ENCODE peak calls at places on chromosomes 1 and 21, in four cellular contexts. One of them, this sample, is unnamed.

GRCh38 chr1:24970399-24970753 is 40.3 kb upstream of the RUNX3 start:
- DNase-seq in uterus: no peak
- DNase-seq in fibroblast of the aortic adventitia: peak
- DNase-seq in mesenchymal stem cell: peak
- DNase-seq in this sample: no peak

GRCh38 chr1:3930282-3930681 is 30.2 kb upstream of the C1orf174 start:
- DNase-seq in mesenchymal stem cell: no peak
- DNase-seq in fibroblast of the aortic adventitia: no peak
- DNase-seq in uterus: no peak
- DNase-seq in this sample: no peak

GRCh38 chr1:111483166-111483565 is 9.4 kb downstream of the C1orf162 start:
- DNase-seq in fibroblast of the aortic adventitia: peak
- DNase-seq in uterus: no peak
- DNase-seq in mesenchymal stem cell: no peak
- DNase-seq in this sample: no peak

GRCh38 chr1:45721207-45721606 is 29.2 kb downstream of the IPP start:
- DNase-seq in uterus: no peak
- DNase-seq in mesenchymal stem cell: peak
- DNase-seq in fibroblast of the aortic adventitia: peak
- DNase-seq in this sample: no peak

GRCh38 chr1:230197644-230198567 is 130.9 kb downstream of the GALNT2 start:
- DNase-seq in mesenchymal stem cell: no peak
- DNase-seq in uterus: no peak
- DNase-seq in fibroblast of the aortic adventitia: no peak
- DNase-seq in this sample: no peak

GRCh38 chr1:247448107-247448778 is 9.7 kb downstream of the OR2B11 start:
- DNase-seq in uterus: peak
- DNase-seq in fibroblast of the aortic adventitia: peak
- DNase-seq in mesenchymal stem cell: peak
- DNase-seq in this sample: peak

GRCh38 chr21:41726970-41727783 is 39.7 kb downstream of the RIPK4 start:
- DNase-seq in uterus: no peak
- DNase-seq in fibroblast of the aortic adventitia: peak
- DNase-seq in mesenchymal stem cell: peak
- DNase-seq in this sample: no peak

GRCh38 chr1:1347026-1347595 is 2.1 kb downstream of the DVL1 start:
- DNase-seq in fibroblast of the aortic adventitia: no peak
- DNase-seq in mesenchymal stem cell: no peak
- DNase-seq in uterus: no peak
- DNase-seq in this sample: no peak

GRCh38 chr1:43048601-43049011 is 89.9 kb upstream of the SLC2A1 start:
- DNase-seq in uterus: no peak
- DNase-seq in mesenchymal stem cell: peak
- DNase-seq in fibroblast of the aortic adventitia: no peak
- DNase-seq in this sample: no peak

GRCh38 chr1:202835548-202836072 is 24.9 kb downstream of the PCAT6 start:
- DNase-seq in uterus: no peak
- DNase-seq in mesenchymal stem cell: no peak
- DNase-seq in fibroblast of the aortic adventitia: no peak
- DNase-seq in this sample: no peak

GRCh38 chr1:14974361-14974760 is 179.2 kb upstream of the TMEM51 start:
- DNase-seq in fibroblast of the aortic adventitia: no peak
- DNase-seq in mesenchymal stem cell: no peak
- DNase-seq in uterus: no peak
- DNase-seq in this sample: no peak

GRCh38 chr1:86822463-86822862 is 91.5 kb downstream of the SELENOF start:
- DNase-seq in uterus: no peak
- DNase-seq in mesenchymal stem cell: no peak
- DNase-seq in fibroblast of the aortic adventitia: no peak
- DNase-seq in this sample: no peak

GRCh38 chr1:91754348-91754747 is 131.6 kb downstream of the TGFBR3 start:
- DNase-seq in fibroblast of the aortic adventitia: peak
- DNase-seq in mesenchymal stem cell: no peak
- DNase-seq in uterus: no peak
- DNase-seq in this sample: no peak

GRCh38 chr1:10179408-10179685 is 31.0 kb upstream of the KIF1B start:
- DNase-seq in uterus: no peak
- DNase-seq in fibroblast of the aortic adventitia: no peak
- DNase-seq in mesenchymal stem cell: no peak
- DNase-seq in this sample: no peak
- H3K4me3 ChIP-seq in uterus: no peak
- H3K4me3 ChIP-seq in fibroblast of the aortic adventitia: no peak
- H3K4me3 ChIP-seq in mesenchymal stem cell: no peak
- H3K4me3 ChIP-seq in this sample: no peak

DNA sequence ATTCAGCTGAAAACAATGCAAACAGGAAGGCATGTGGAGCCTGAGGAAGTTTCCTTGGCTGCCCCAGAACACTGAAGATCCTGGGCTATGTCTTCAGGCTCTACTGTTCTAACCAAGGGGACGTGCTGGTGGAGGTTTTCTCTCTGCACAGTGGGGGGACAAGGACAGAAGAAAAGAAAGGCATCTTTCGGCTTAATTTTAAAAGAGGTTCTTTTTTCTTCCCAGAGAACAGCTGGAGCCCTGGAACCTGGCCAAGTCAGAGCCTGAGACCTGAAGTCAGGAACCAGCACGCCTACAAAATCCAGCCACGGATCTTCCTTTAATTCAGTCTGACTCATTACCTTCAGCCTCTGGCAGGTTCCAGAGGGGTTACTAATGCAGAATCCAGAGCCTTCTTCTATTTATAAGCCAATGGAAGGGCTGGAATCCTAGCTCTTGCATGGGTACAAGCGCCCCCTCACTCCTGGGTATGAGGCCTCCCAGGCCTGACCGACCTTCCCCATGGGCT is 19.8 kb downstream of the CTNNBIP1 start:
- DNase-seq in uterus: peak
- DNase-seq in mesenchymal stem cell: peak
- DNase-seq in fibroblast of the aortic adventitia: peak
- DNase-seq in this sample: no peak
- H3K4me3 ChIP-seq in uterus: no peak
- H3K4me3 ChIP-seq in mesenchymal stem cell: peak
- H3K4me3 ChIP-seq in fibroblast of the aortic adventitia: no peak
- H3K4me3 ChIP-seq in this sample: no peak

GRCh38 chr1:32635508-32636277 is 14.7 kb downstream of the ZBTB8OS start:
- DNase-seq in fibroblast of the aortic adventitia: no peak
- DNase-seq in mesenchymal stem cell: no peak
- DNase-seq in uterus: no peak
- DNase-seq in this sample: no peak

GRCh38 chr1:32639489-32640075 is 10.8 kb downstream of the ZBTB8OS start:
- DNase-seq in uterus: no peak
- DNase-seq in fibroblast of the aortic adventitia: no peak
- DNase-seq in mesenchymal stem cell: no peak
- DNase-seq in this sample: no peak

GRCh38 chr1:32636793-32637561 is 13.4 kb downstream of the ZBTB8OS start:
- DNase-seq in mesenchymal stem cell: no peak
- DNase-seq in uterus: no peak
- DNase-seq in fibroblast of the aortic adventitia: no peak
- DNase-seq in this sample: no peak
- H3K4me3 ChIP-seq in mesenchymal stem cell: no peak
- H3K4me3 ChIP-seq in uterus: no peak
- H3K4me3 ChIP-seq in fibroblast of the aortic adventitia: no peak
- H3K4me3 ChIP-seq in this sample: no peak

GRCh38 chr1:214552174-214552608 is 789 bp upstream of the PTPN14 start:
- DNase-seq in mesenchymal stem cell: peak
- DNase-seq in uterus: peak
- DNase-seq in fibroblast of the aortic adventitia: peak
- DNase-seq in this sample: peak

GRCh38 chr1:214551052-214551435 is 358 bp downstream of the PTPN14 start:
- DNase-seq in mesenchymal stem cell: no peak
- DNase-seq in fibroblast of the aortic adventitia: no peak
- DNase-seq in uterus: no peak
- DNase-seq in this sample: no peak

GRCh38 chr1:214553142-214553710 is 1.8 kb upstream of the PTPN14 start:
- DNase-seq in mesenchymal stem cell: no peak
- DNase-seq in uterus: no peak
- DNase-seq in fibroblast of the aortic adventitia: no peak
- DNase-seq in this sample: no peak

GRCh38 chr1:214550339-214551051 is 907 bp downstream of the PTPN14 start:
- DNase-seq in fibroblast of the aortic adventitia: no peak
- DNase-seq in uterus: peak
- DNase-seq in mesenchymal stem cell: peak
- DNase-seq in this sample: no peak

DNA sequence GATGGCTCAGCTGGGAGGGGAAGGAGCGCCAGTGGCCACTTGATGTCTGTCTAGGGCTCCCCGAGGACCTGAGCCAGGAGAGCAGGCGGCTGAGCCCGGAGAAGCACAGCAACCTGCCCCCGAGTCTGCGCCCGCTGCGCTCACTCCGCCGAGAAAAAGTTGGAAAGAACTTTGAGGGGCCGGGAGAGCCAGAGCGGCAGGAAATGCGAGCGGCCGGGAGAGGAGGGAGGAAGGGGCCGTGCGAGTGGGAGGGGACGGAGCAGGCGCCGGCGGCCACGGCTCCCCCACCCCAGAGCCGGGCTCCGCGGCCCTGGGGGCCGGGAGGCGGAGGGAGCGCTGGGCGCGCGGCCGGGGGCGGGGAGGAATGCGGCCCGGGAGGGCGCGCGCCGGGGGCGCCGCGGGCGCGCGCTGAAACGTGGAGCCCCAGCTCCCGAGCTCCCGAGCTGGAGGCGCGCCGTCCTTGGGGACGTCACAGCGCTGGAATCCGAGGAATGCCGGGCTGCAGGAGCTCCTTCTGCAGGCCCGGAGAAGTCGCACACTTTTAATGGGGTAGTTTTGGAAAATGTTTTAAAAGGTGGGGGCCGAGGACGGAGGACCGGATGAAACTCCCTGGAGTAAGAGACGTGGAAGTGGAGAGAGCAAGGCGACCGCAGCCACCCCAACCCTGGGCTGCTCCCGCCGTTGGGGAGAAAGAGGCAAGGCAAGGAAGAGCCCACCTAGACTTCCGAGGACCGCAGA is at the start of gene PTPN14:
- DNase-seq in fibroblast of the aortic adventitia: peak
- DNase-seq in uterus: peak
- DNase-seq in mesenchymal stem cell: peak
- DNase-seq in this sample: peak
- H3K4me3 ChIP-seq in fibroblast of the aortic adventitia: peak
- H3K4me3 ChIP-seq in uterus: peak
- H3K4me3 ChIP-seq in mesenchymal stem cell: peak
- H3K4me3 ChIP-seq in this sample: peak

DNA sequence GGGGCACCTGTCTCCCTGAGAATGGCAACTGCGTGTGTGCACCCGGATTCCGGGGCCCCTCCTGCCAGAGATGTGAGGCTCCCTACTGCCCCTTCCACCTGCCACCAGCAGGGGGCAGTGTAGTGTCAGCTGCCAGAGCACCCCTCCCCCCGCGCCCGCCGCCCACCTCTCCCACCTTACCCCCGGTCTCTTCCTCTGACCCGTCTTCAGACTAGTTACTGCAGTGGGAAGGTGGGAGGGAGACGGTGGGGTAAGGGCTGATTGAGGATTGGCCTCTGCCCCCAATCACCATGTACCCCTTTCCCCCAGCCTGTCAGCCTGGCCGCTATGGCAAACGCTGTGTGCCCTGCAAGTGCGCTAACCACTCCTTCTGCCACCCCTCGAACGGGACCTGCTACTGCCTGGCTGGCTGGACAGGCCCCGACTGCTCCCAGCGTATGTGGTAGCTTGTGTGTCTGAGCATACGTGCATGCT is 10.1 kb upstream of the LRRC71 start:
- DNase-seq in uterus: no peak
- DNase-seq in mesenchymal stem cell: no peak
- DNase-seq in fibroblast of the aortic adventitia: no peak
- DNase-seq in this sample: no peak
- H3K4me3 ChIP-seq in uterus: no peak
- H3K4me3 ChIP-seq in mesenchymal stem cell: no peak
- H3K4me3 ChIP-seq in fibroblast of the aortic adventitia: no peak
- H3K4me3 ChIP-seq in this sample: no peak

GRCh38 chr1:110209715-110210603 is at the start of gene KCNC4:
- DNase-seq in uterus: peak
- DNase-seq in mesenchymal stem cell: peak
- DNase-seq in fibroblast of the aortic adventitia: peak
- DNase-seq in this sample: peak
- H3K4me3 ChIP-seq in uterus: peak
- H3K4me3 ChIP-seq in mesenchymal stem cell: peak
- H3K4me3 ChIP-seq in fibroblast of the aortic adventitia: peak
- H3K4me3 ChIP-seq in this sample: peak